ENCODE peak calls at places on chromosomes 6 and 20, in ten cellular contexts. K, V, I, Y, P, J, D, S, E and O are unnamed samples.

GRCh38 chr6:73032586-73032985 is 192.7 kb downstream of the KHDC1L start:
- DNase-seq in K (peak; percentile 8), V (peak; percentile 69), I (no peak), Y (no peak), P (peak; percentile 2), J (no peak), D (peak; percentile 50), S (no peak), E (no peak), O (no peak)

GRCh38 chr20:43681468-43681942 is 14.6 kb downstream of the MYBL2 start:
- DNase-seq in K (no peak), V (no peak), I (peak; percentile 82), Y (no peak), P (no peak), J (no peak), D (no peak), S (no peak), E (no peak), O (no peak)

GRCh38 chr20:64119681-64120341 is 12.4 kb upstream of the NPBWR2 start:
- DNase-seq in K (no peak), V (no peak), I (peak; percentile 16), Y (no peak), P (no peak), J (no peak), D (no peak), S (peak; percentile 41), E (no peak), O (no peak)

GRCh38 chr20:3646651-3647050 is 16.5 kb downstream of the GFRA4 start:
- DNase-seq in K (no peak), V (no peak), I (no peak), Y (peak; percentile 70), P (no peak), J (no peak), D (no peak), S (no peak), E (no peak), O (no peak)

GRCh38 chr20:41152108-41152757 is 14.9 kb downstream of the PLCG1 start:
- DNase-seq in K (no peak), V (no peak), I (no peak), Y (no peak), P (no peak), J (no peak), D (no peak), S (no peak), E (no peak), O (no peak)

GRCh38 chr20:38135641-38136420 is 29.2 kb downstream of the TGM2 start:
- DNase-seq in K (no peak), V (no peak), I (no peak), Y (no peak), P (no peak), J (peak; percentile 22), D (no peak), S (no peak), E (no peak), O (no peak)

GRCh38 chr6:126312013-126312665 is 27.8 kb upstream of the CENPW start:
- DNase-seq in K (no peak), V (peak; percentile 1), I (no peak), Y (peak; percentile 21), P (peak; percentile 7), J (no peak), D (no peak), S (no peak), E (no peak), O (no peak)

GRCh38 chr6:129785081-129785755 is 75.2 kb upstream of the ARHGAP18 start:
- DNase-seq in K (peak; percentile 38), V (peak; percentile 20), I (no peak), Y (peak; percentile 13), P (no peak), J (no peak), D (no peak), S (no peak), E (no peak), O (no peak)

DNA sequence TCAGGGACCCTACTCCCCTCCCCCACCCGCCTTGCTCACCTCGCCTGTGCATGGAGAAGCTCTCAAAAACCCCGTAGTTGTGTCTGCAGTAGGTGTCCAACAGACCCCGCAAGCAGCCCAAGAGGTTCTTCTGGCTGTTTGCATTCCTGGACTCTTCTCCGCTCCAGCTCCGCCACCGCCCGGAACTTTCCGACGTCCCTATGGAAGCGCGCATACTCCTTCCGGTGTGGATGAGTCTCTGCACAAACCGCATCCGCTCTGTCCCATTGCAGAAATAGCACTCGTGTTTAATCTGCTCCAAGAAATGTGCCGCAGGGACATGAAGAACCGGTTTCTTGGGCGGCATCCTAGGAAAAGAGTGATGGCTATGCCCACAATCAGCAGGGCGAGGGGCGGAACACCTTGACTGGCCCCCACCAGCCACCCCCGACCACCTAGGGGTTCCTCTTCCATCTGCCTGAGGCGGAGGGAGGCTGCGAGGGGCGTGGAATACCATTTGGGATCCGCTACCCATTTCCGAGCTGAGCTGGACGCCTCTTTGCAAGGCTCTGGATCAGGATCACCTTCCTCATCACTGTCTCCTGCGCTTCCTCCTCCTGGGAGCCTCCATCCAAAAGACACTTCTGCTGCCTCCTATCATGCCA is 20.2 kb downstream of the HLA-DRA start:
- DNase-seq in K (no peak), V (no peak), I (no peak), Y (no peak), P (no peak), J (no peak), D (no peak), S (no peak), E (no peak), O (no peak)
- H3K4me3 ChIP-seq in K (no peak overlapping the region), V (peak overlapping the region; percentile 34), I (no peak overlapping the region), Y (no peak overlapping the region), P (peak overlapping the region; percentile 12), J (no peak overlapping the region), D (no peak overlapping the region), S (no peak overlapping the region), E (peak overlapping the region; percentile 46), O (peak overlapping the region; percentile 48)

GRCh38 chr6:35287671-35288396 is 9.8 kb upstream of the DEF6 start:
- DNase-seq in K (peak; percentile 12), V (peak; percentile 23), I (no peak), Y (no peak), P (no peak), J (no peak), D (no peak), S (no peak), E (no peak), O (no peak)

GRCh38 chr6:35280903-35281302 is 16.7 kb upstream of the DEF6 start:
- DNase-seq in K (no peak), V (peak; percentile 12), I (no peak), Y (peak; percentile 21), P (no peak), J (no peak), D (no peak), S (no peak), E (no peak), O (no peak)

GRCh38 chr6:35278708-35279107 is 18.9 kb upstream of the DEF6 start:
- DNase-seq in K (no peak), V (no peak), I (no peak), Y (no peak), P (no peak), J (no peak), D (no peak), S (no peak), E (no peak), O (no peak)

GRCh38 chr6:35283361-35283760 is 14.3 kb upstream of the DEF6 start:
- DNase-seq in K (no peak), V (no peak), I (no peak), Y (no peak), P (no peak), J (no peak), D (no peak), S (no peak), E (no peak), O (no peak)

GRCh38 chr6:35282472-35282871 is 15.1 kb upstream of the DEF6 start:
- DNase-seq in K (no peak), V (no peak), I (no peak), Y (no peak), P (no peak), J (no peak), D (no peak), S (no peak), E (no peak), O (no peak)
- H3K4me3 ChIP-seq in K (no peak overlapping the region), V (no peak overlapping the region), I (no peak overlapping the region), Y (no peak overlapping the region), P (no peak overlapping the region), J (no peak overlapping the region), D (no peak overlapping the region), S (no peak overlapping the region), E (no peak overlapping the region), O (no peak overlapping the region)

GRCh38 chr6:121426686-121427085 is 8.8 kb upstream of the GJA1 start:
- DNase-seq in K (no peak), V (no peak), I (no peak), Y (no peak), P (no peak), J (no peak), D (no peak), S (no peak), E (no peak), O (no peak)

GRCh38 chr6:121434037-121434770 is 1.2 kb upstream of the GJA1 start:
- DNase-seq in K (peak; percentile 28), V (peak; percentile 34), I (no peak), Y (no peak), P (no peak), J (no peak), D (no peak), S (no peak), E (no peak), O (no peak)

GRCh38 chr6:121435444-121436069 is at the start of gene GJA1:
- DNase-seq in K (peak; percentile 77), V (peak; percentile 86), I (no peak), Y (peak; percentile 89), P (peak; percentile 61), J (no peak), D (peak; percentile 81), S (no peak), E (no peak), O (peak; percentile 50)

GRCh38 chr6:121436172-121436965 is 923 bp downstream of the GJA1 start:
- DNase-seq in K (no peak), V (peak; percentile 20), I (no peak), Y (no peak), P (no peak), J (no peak), D (no peak), S (no peak), E (no peak), O (no peak)

DNA sequence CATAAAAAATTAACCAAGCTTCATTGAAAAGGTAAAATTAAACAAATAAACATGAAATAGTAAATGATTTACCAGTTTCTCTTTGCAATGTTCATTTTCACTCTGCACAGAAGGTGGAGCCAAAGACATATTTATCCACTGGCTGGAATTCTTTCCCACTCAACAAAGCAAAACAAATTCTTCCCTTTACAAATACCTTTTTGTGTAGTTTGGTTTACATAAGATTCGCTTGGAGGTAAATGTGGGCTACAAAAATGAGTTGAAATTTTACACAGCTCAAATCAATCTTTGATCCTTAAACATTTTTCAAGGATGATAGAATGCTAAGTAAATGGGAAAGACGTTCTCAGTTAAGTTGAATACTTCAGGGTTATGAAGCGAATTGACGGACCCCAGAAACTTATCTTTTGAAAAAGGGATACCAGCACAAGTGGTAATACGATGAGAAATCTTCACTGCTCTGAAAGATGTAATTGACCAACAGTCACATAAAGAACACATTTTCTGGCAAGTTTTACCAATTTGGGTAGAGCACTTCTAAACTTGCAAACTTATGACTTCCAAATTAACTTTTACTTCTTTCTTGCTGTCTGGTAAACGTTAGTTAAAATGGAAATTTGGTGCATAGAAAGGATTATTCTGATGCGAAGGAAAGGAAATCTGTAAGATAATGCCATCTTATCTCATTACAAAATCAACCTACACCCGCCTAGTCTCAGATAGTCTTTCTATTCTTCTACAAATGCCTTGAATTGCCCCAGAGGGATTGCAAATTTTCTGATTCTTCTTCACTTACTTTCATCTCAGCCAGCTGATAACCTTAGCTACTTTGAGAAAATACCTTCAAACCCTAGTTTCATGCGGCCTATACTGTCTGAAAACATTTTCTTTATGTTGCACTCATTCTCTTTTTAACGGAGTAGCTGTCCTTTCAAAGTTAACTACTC is 4.7 kb upstream of the GJA1 start:
- DNase-seq in K (no peak), V (peak; percentile 41), I (no peak), Y (peak; percentile 78), P (peak; percentile 15), J (no peak), D (no peak), S (no peak), E (no peak), O (no peak)
- H3K4me3 ChIP-seq in K (no peak overlapping the region), V (no peak overlapping the region), I (no peak overlapping the region), Y (peak overlapping the region; percentile 11), P (no peak overlapping the region), J (no peak overlapping the region), D (no peak overlapping the region), S (peak overlapping the region; percentile 11), E (no peak overlapping the region), O (no peak overlapping the region)

DNA sequence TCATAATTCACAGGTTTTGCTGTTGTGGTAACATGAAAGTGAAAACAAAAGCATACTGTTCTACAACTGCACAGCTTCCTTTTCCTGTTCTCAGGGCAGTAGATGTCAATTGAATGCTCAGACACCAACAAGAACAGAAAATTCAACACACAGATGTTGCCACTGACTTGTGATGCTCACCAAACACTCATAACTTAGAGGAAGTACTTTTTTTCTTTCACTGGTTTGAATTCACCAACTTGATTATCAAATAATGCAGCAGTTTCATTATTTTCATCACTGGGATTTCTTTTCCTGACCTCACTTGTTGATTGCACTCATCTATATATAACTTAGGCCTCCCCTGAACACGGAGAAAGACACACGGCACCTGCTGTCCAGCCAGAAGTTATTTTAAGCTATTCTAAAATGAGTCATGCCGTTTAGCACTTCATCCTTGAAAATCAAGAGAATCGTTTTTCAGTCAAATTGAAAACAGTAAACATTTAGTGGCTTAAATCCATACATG is 957 bp downstream of the TXLNB start:
- DNase-seq in K (no peak), V (peak; percentile 75), I (peak; percentile 89), Y (peak; percentile 81), P (no peak), J (no peak), D (peak; percentile 34), S (no peak), E (peak; percentile 85), O (peak; percentile 31)
- H3K4me3 ChIP-seq in K (no peak overlapping the region), V (peak overlapping the region; percentile 44), I (peak overlapping the region; percentile 64), Y (no peak overlapping the region), P (no peak overlapping the region), J (no peak overlapping the region), D (no peak overlapping the region), S (no peak overlapping the region), E (peak overlapping the region; percentile 1), O (no peak overlapping the region)